ENCODE peak calls at places on chromosomes 1 and 21, in eight cellular contexts. I is tibial artery, P is testis, E is body of pancreas, N is brain microvascular endothelial cell, G is lung, D is fibroblast of mammary gland, S is prostate gland. U is an unnamed sample.

GRCh38 chr21:42019706-42020105 is 9.5 kb upstream of the ZBTB21 start:
- DNase-seq in N (no peak), P (no peak), E (no peak), G (no peak), D (no peak), S (no peak), I (no peak), U (no peak)

GRCh38 chr1:216464489-216464888 is 41.2 kb upstream of the USH2A start:
- DNase-seq in I (no peak), S (no peak), E (no peak), G (no peak), P (no peak), N (peak), D (peak), U (no peak)

GRCh38 chr1:156140879-156141707 is 12.3 kb upstream of the SEMA4A start:
- DNase-seq in P (peak), S (peak), E (no peak), D (peak), G (no peak), I (peak), N (no peak), U (no peak)

GRCh38 chr1:154326546-154327465 is 1.5 kb downstream of the ATP8B2 start:
- DNase-seq in P (peak), G (peak), N (peak), D (peak), I (peak), E (no peak), S (no peak), U (no peak)

GRCh38 chr21:41369105-41369914 is 7.5 kb downstream of the MX2 start:
- DNase-seq in N (no peak), S (no peak), P (peak), G (no peak), E (peak), I (no peak), D (peak), U (no peak)

GRCh38 chr1:184610872-184611614 is 143.6 kb downstream of the EDEM3 start:
- DNase-seq in I (no peak), S (no peak), D (no peak), P (peak), N (no peak), E (no peak), G (no peak), U (peak)

GRCh38 chr1:225567789-225568188 is 85.1 kb downstream of the ENAH start:
- DNase-seq in I (no peak), G (no peak), N (peak), S (no peak), E (no peak), P (no peak), D (peak), U (no peak)

GRCh38 chr21:15825699-15826098 is 95.9 kb downstream of the USP25 start:
- DNase-seq in G (no peak), S (no peak), I (no peak), D (no peak), E (no peak), P (no peak), N (no peak), U (no peak)

GRCh38 chr1:112508242-112509004 is at the start of gene WNT2B:
- DNase-seq in S (no peak), N (no peak), I (no peak), E (peak), D (no peak), P (peak), G (no peak), U (no peak)

GRCh38 chr1:115286431-115287205 is 51.4 kb downstream of the NGF start:
- DNase-seq in S (no peak), E (no peak), P (no peak), D (peak), I (no peak), G (no peak), N (no peak), U (no peak)

GRCh38 chr1:77341195-77341594 is 59.4 kb downstream of the AK5 start:
- DNase-seq in E (no peak), I (no peak), D (no peak), S (no peak), P (no peak), N (no peak), G (no peak), U (no peak)

GRCh38 chr1:32984829-32985310 is 20.3 kb upstream of the RNF19B start:
- DNase-seq in D (no peak), I (no peak), P (no peak), S (no peak), G (no peak), E (no peak), N (no peak), U (no peak)

GRCh38 chr1:53619811-53620619 is 118.9 kb downstream of the GLIS1 start:
- DNase-seq in I (no peak), E (no peak), S (no peak), D (peak), P (peak), N (no peak), G (no peak), U (no peak)

DNA sequence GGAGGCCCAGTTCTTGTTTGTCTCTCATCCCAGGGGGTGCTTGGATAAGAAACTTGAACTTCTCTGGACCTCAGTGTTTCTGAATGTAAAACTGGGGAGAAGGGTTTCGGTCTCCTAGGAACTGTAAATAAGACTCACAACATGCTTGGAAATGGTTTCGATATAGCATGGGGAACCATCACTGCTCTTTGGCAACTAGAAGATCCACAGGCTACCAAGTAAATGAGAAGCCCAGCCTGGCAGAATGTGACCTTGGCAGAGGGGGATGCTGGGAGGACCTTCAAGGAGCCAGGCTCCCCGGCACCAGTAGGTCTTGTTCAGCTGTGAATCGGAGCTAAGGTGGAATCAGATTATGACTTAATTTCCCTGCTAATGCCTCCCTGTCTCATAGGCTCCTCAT is 3.7 kb downstream of the ARL8A start:
- DNase-seq in D (no peak), P (no peak), S (no peak), G (no peak), I (no peak), E (no peak), N (no peak), U (no peak)
- TF ChIP-seq CTCF in D (no peak), P (no peak), S (no peak), G (no peak), I (no peak), E (no peak), N (no peak), U (no peak)

GRCh38 chr21:25373126-25374082 is 233.9 kb downstream of the MRPL39 start:
- DNase-seq in P (no peak), S (no peak), E (no peak), D (no peak), I (no peak), N (no peak), G (no peak), U (no peak)

GRCh38 chr21:25368531-25368930 is 238.8 kb downstream of the MRPL39 start:
- DNase-seq in G (no peak), S (no peak), I (no peak), N (no peak), D (no peak), P (no peak), E (no peak), U (no peak)

GRCh38 chr21:25369524-25370300 is 237.6 kb downstream of the MRPL39 start:
- DNase-seq in D (peak), P (no peak), S (no peak), G (no peak), E (no peak), N (no peak), I (no peak), U (peak)

GRCh38 chr21:25370311-25370744 is 237.0 kb downstream of the MRPL39 start:
- DNase-seq in P (no peak), E (peak), I (no peak), D (peak), G (no peak), N (peak), S (no peak), U (peak)

GRCh38 chr21:25371831-25372434 is 235.3 kb downstream of the MRPL39 start:
- DNase-seq in D (peak), P (no peak), N (no peak), S (no peak), I (no peak), E (no peak), G (no peak), U (no peak)
- H3K4me3 ChIP-seq in D (no peak), P (no peak), N (no peak), S (no peak), I (no peak), E (no peak), G (no peak), U (no peak)

DNA sequence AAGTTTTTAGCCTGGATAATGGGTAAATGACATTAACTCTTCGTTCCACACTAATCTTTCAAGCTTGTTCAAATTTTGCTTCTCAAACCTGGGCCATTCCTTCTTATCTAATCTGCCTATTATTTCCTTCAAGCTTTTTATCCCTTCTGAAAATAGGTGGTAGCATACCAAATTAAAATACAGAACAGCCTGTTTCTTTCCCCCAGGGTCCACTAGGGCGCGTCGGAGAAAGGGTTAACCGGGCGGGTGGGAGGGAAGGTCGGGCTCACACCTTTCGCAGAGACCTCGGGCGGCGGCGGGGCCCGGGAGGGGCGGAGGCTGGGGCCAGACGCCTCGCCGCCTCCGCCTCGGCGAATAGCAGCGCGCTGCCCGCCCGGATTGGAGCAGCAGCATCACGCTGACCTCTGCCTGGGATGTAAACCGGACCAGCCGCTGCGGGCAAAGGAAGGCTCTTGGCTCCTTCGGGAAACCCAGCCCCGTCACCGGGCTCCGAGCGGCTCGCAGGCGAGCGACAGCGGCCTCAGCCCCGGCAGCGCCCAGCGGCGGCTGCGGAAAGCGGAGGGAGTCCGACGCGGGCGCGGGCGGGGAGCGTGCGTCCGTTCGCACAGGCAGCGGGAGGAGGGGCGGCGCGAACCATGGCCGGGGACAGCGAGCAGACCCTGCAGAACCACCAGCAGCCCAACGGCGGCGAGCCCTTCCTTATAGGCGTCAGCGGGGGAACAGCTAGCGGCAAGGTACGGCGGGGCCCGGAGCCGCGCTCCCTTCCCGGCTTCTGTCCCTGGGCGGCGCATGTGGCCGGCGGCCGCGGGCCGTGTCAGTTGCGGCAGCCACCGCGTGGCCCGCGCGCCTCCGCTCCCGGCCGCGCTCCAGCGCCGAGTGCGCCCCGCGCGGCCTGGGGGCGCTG is at the start of gene UCK2:
- DNase-seq in D (peak), I (peak), E (peak), N (peak), S (peak), G (peak), P (peak), U (no peak)
- TF ChIP-seq CTCF in D (no peak), I (no peak), E (no peak), N (peak), S (no peak), G (no peak), P (no peak), U (no peak)

GRCh38 chr1:203480525-203481084 is 5.0 kb downstream of the PRELP start:
- DNase-seq in E (peak), P (peak), S (peak), D (peak), G (peak), N (peak), I (peak), U (no peak)
- H3K4me3 ChIP-seq in E (no peak), P (no peak), S (no peak), D (no peak), G (no peak), N (no peak), I (peak), U (no peak)

DNA sequence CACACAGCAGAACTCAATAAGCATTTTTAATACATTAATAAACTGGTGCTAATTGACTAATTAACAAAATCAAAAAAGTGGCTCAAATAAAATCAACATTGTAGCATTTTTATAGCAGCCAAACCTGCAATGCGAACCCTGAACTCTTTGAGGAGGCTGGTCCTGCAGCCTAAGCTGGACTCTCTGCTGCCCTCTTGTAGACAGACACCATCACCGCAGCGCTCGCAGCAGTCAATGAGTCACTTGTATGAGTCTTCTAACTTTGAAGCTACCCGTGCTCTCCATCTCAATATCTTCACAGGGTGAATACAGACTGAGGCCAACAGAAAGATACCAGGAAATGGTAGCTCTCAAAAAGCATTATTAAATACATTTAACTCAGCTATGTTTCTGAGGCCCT is 9.7 kb upstream of the KRTAP7-1 start:
- DNase-seq in S (no peak), D (peak), P (peak), N (peak), E (peak), I (no peak), G (no peak), U (no peak)
- TF ChIP-seq CTCF in S (no peak), D (peak), P (peak), N (peak), E (peak), I (no peak), G (no peak), U (peak)

DNA sequence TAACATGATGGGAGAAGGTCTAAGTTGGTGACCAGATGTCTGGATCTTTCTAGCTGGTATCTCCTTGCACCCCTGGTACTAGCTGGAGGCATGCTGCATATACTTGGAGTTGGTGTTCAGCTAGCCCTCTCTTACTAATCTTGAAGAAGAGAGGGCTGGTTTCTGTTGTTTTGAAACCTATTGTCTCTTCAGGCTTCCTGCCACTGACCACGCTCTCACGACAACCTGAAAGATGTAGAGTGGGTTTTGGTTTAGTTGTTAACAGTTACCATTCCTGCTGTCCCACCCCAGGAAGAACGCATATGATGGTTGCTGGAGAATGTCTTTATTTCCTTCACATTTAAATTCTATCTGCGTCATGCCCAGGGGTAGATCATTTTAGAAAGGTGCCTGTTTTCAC is 3.6 kb downstream of the MAN1C1 start:
- DNase-seq in D (no peak), E (no peak), G (no peak), I (no peak), P (no peak), S (no peak), N (no peak), U (no peak)
- H3K4me3 ChIP-seq in D (no peak), E (no peak), G (no peak), I (no peak), P (no peak), S (no peak), N (no peak), U (peak)

DNA sequence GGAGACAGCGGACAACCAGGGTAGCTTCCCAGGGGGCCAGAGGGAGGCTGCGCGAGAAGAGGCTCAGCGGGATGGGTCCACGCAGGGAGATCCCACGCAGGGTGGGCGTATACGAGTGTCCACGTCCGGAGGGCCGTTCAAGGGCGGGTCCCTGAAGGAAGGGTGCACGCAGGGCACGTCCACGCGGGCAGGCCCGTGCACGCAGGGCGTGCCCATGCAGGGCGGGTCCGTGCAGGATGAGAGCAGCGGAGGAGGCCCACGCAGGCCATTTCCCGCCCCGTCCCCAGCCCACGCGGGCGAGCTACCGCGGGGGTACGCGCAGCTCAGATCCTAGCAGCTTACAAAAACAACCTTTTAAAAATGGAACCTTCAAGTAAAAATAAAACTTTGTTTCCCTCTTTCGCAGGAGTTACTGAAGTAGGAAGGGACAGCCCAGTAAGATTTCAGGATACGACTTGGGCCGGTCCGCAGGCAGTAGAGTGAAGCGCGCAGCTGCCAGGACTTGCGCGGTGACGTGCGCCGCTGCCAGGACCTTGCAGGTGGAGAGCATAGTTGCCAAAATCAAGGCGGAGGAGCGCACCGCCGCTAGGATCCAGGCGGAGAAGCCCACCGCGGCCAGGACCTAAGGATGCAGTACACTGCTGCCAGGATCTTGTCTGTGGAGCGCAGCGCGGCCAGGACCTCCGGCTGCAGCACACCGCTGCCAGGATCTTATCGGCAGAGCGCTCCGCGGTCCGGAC is 416 bp upstream of the RNF187 start:
- DNase-seq in P (peak), E (peak), I (peak), S (peak), N (peak), G (peak), D (peak), U (peak)
- TF ChIP-seq CTCF in P (no peak), E (no peak), I (no peak), S (peak), N (no peak), G (no peak), D (no peak), U (no peak)

GRCh38 chr21:33963848-33964555 is 48.4 kb upstream of the ATP5PO start:
- DNase-seq in P (no peak), G (no peak), E (no peak), S (no peak), D (no peak), N (no peak), I (no peak), U (no peak)
- H3K4me3 ChIP-seq in P (no peak), G (no peak), E (no peak), S (no peak), D (no peak), N (no peak), I (no peak), U (no peak)

DNA sequence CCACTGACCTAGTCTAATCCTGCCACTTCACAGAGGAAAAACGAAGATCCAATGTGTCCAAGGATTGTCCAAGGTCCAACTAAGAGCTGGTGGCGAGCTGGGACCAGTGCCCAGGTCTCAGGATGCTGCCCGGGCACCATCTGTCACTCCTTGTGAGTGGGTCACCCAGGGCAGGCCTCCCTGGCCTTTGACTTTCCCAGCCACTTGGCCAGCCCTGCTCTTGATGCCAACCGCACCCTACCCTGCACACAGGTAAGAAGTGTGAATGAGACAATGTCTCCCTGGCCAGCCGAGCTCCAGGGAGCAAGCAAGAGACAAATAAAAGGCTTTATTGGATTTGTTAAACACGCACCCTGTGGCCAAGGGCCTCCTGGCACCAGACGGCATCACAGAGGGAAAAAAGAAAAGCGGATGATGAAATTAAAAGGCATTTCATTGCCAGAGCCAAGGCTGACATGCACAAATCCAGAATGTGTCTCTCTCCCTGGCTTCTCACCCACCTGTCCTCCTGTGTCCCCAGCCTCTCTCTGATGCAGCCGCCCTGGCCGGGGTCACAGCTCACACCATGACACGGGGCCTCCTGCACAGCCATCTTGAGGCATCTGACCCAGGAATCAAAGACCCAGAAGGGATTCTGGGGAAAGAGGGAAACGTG is 72.7 kb downstream of the CAMK2N1 start:
- DNase-seq in I (no peak), N (no peak), D (no peak), P (no peak), E (no peak), S (no peak), G (no peak), U (no peak)
- TF ChIP-seq CTCF in I (no peak), N (no peak), D (no peak), P (no peak), E (no peak), S (no peak), G (no peak), U (no peak)

U was measured in retinal pigment epithelial cell.